ENCODE peak calls at places on chromosomes 4 and X, in four cellular contexts. C is endothelial cell; Q is AG04450; U is stimulated activated CD4-positive, alpha-beta T cell treated with anti-CD3 and anti-CD28 coated beads, Interleukin-4, amount 100 ng/mL, for 48 hours. S is an unnamed sample.

GRCh38 chr4:6506616-6507140 is 34.3 kb upstream of the PPP2R2C start:
- DNase-seq in Q (no peak), U (no peak), C (no peak), S (no peak)

GRCh38 chr4:148946271-148946670 is 504.1 kb upstream of the NR3C2 start:
- DNase-seq in U (no peak), C (no peak), Q (no peak), S (no peak)

GRCh38 chrX:119181491-119181890 is 53.9 kb upstream of the KIAA1210 start:
- DNase-seq in Q (no peak), U (no peak), C (peak; percentile 34), S (no peak)

GRCh38 chr4:102608190-102608589 is 107.0 kb downstream of the NFKB1 start:
- DNase-seq in Q (no peak), U (no peak), C (no peak), S (no peak)

GRCh38 chr4:161189286-161190134 is 974.3 kb downstream of the FSTL5 start:
- DNase-seq in C (no peak), U (no peak), Q (no peak), S (no peak)

GRCh38 chrX:10098235-10098819 is 58.4 kb upstream of the CLCN4 start:
- DNase-seq in U (no peak), C (no peak), Q (no peak), S (no peak)

GRCh38 chrX:7706032-7706431 is 136.9 kb upstream of the VCX start:
- DNase-seq in C (no peak), Q (no peak), U (no peak), S (peak; percentile 8)

GRCh38 chrX:38215141-38215540 is 5.5 kb downstream of the SRPX start:
- DNase-seq in Q (no peak), U (no peak), C (no peak), S (no peak)

GRCh38 chr4:110633358-110634319 is 10.8 kb upstream of the PITX2 start:
- DNase-seq in C (peak; percentile 25), U (no peak), Q (no peak), S (no peak)

GRCh38 chrX:102975016-102975415 is 37.9 kb downstream of the RAB40AL start:
- DNase-seq in C (no peak), Q (no peak), U (no peak), S (no peak)

GRCh38 chr4:78031457-78031856 is 25.7 kb upstream of the FRAS1 start:
- DNase-seq in Q (no peak), C (no peak), U (no peak), S (no peak)

GRCh38 chrX:5681159-5681558 is 547.5 kb downstream of the NLGN4X start:
- DNase-seq in C (no peak), Q (no peak), U (no peak), S (peak; percentile 6)

GRCh38 chr4:182369211-182369610 is 126.0 kb downstream of the TENM3 start:
- DNase-seq in Q (no peak), U (no peak), C (no peak), S (no peak)

GRCh38 chr4:113851816-113852215 is 90.3 kb upstream of the CAMK2D start:
- DNase-seq in Q (no peak), U (no peak), C (no peak), S (no peak)

GRCh38 chr4:127179451-127180087 is 453.2 kb upstream of the INTU start:
- DNase-seq in U (no peak), C (no peak), Q (no peak), S (no peak)

GRCh38 chr4:612052-612748 is 13.2 kb upstream of the PDE6B start:
- DNase-seq in C (no peak), Q (no peak), U (no peak), S (no peak)

GRCh38 chr4:3313556-3314228 is 20.9 kb downstream of the RGS12 start:
- DNase-seq in U (no peak), C (no peak), Q (no peak), S (no peak)

GRCh38 chr4:149887091-149887490 is 71.4 kb upstream of the IQCM start:
- DNase-seq in Q (no peak), U (no peak), C (no peak), S (no peak)

GRCh38 chr4:100907465-100908454 is 389.9 kb upstream of the EMCN start:
- DNase-seq in C (peak; percentile 7), Q (no peak), U (no peak), S (no peak)

GRCh38 chrX:154049209-154050112 is 29.8 kb upstream of the IRAK1 start:
- DNase-seq in U (no peak), C (no peak), Q (no peak), S (no peak)

GRCh38 chr4:83268491-83268890 is 16.1 kb downstream of the COQ2 start:
- DNase-seq in U (no peak), C (no peak), Q (no peak), S (no peak)

GRCh38 chr4:1239949-1240305 is 9.0 kb downstream of the CTBP1 start:
- DNase-seq in C (no peak), Q (no peak), U (no peak), S (no peak)

GRCh38 chrX:47802589-47802988 is 34.1 kb upstream of the ZNF81 start:
- DNase-seq in Q (no peak), C (no peak), U (no peak), S (no peak)

GRCh38 chrX:101462892-101463291 is 22.4 kb upstream of the ARMCX4 start:
- DNase-seq in U (no peak), C (peak; percentile 6), Q (no peak), S (peak; percentile 28)

GRCh38 chr4:13543648-13544555 is at the start of gene NKX3-2:
- DNase-seq in U (no peak), Q (no peak), C (peak; percentile 65), S (peak; percentile 18)

GRCh38 chr4:95108883-95109421 is 351.2 kb downstream of the BMPR1B start:
- DNase-seq in Q (no peak), U (no peak), C (no peak), S (no peak)

GRCh38 chrX:129544780-129545179 is 4.7 kb downstream of the OCRL start:
- DNase-seq in C (no peak), Q (no peak), U (no peak), S (no peak)

GRCh38 chr4:118898684-118899138 is 10.1 kb downstream of the SYNPO2 start:
- DNase-seq in C (no peak), Q (no peak), U (no peak), S (no peak)

GRCh38 chr4:156102411-156102810 is 148.7 kb upstream of the CTSO start:
- DNase-seq in U (no peak), C (no peak), Q (no peak), S (no peak)

GRCh38 chr4:2867758-2868491 is 24.3 kb downstream of the ADD1 start:
- DNase-seq in U (no peak), Q (no peak), C (no peak), S (peak; percentile 18)

GRCh38 chrX:38515291-38515690 is 46.1 kb upstream of the TSPAN7 start:
- DNase-seq in U (no peak), C (no peak), Q (no peak), S (no peak)

GRCh38 chr4:67558493-67558892 is at the start of gene STAP1:
- DNase-seq in Q (no peak), U (no peak), C (no peak), S (no peak)

GRCh38 chr4:106530816-106531215 is 162.2 kb upstream of the GIMD1 start:
- DNase-seq in C (no peak), U (no peak), Q (no peak), S (no peak)

GRCh38 chr4:152534541-152535231 is 1.2 kb downstream of the FBXW7 start:
- DNase-seq in C (peak; percentile 62), U (peak; percentile 37), Q (no peak), S (no peak)